ENCODE peak calls at places on chromosomes 4 and X, in seven cellular contexts. I is GM23248; R is CD4-positive, CD25-positive, alpha-beta regulatory T cell; X is adrenal gland; T is sigmoid colon; O is right lobe of liver; Z is neuronal stem cell. L is an unnamed sample. For H3K4me1, the result is how much of the 10 kb centered on the place peaks cover.

GRCh38 chrX:19852014-19853005 is 35.1 kb downstream of the SH3KBP1 start:
- DNase-seq in I (peak), R (no peak), X (peak), T (peak), O (no peak), Z (no peak), L (no peak)

GRCh38 chr4:8355306-8355705 is 85.2 kb downstream of the ACOX3 start:
- DNase-seq in I (no peak), R (no peak), X (no peak), T (no peak), O (no peak), Z (no peak), L (no peak)

GRCh38 chrX:144681501-144681900 is 565.8 kb upstream of the SPANXN1 start:
- DNase-seq in I (no peak), R (no peak), X (no peak), T (no peak), O (no peak), Z (no peak), L (no peak)

GRCh38 chr4:55512922-55513571 is 33.7 kb downstream of the CLOCK start:
- DNase-seq in I (no peak), R (no peak), X (no peak), T (no peak), O (no peak), Z (no peak), L (no peak)

GRCh38 chr4:41442818-41443217 is 95.1 kb upstream of the LIMCH1 start:
- DNase-seq in I (no peak), R (no peak), X (no peak), T (no peak), O (no peak), Z (no peak), L (no peak)

GRCh38 chrX:105463483-105463882 is 243.0 kb upstream of the TEX13A start:
- DNase-seq in I (no peak), R (no peak), X (no peak), T (no peak), O (no peak), Z (no peak), L (no peak)

GRCh38 chr4:6929735-6930464 is 20.3 kb downstream of the TBC1D14 start:
- DNase-seq in I (no peak), R (no peak), X (no peak), T (no peak), O (no peak), Z (no peak), L (peak)

GRCh38 chrX:68895339-68896250 is 66.8 kb downstream of the EFNB1 start:
- DNase-seq in I (peak), R (no peak), X (peak), T (peak), O (no peak), Z (no peak), L (no peak)

GRCh38 chrX:31708116-31708515 is 636.3 kb upstream of the FTHL17 start:
- DNase-seq in I (no peak), R (no peak), X (no peak), T (no peak), O (no peak), Z (no peak), L (no peak)

GRCh38 chr4:67320645-67321044 is 224.7 kb downstream of the CENPC start:
- DNase-seq in I (peak), R (no peak), X (no peak), T (no peak), O (no peak), Z (no peak), L (no peak)

GRCh38 chr4:120557372-120557771 is 365.2 kb downstream of the PRDM5 start:
- DNase-seq in I (peak), R (no peak), X (no peak), T (no peak), O (no peak), Z (no peak), L (no peak)

GRCh38 chrX:2894885-2895292 is 34.2 kb downstream of the ARSD start:
- DNase-seq in I (no peak), R (no peak), X (peak), T (peak), O (no peak), Z (no peak), L (no peak)

GRCh38 chr4:27003602-27004238 is 143.1 kb downstream of the STIM2 start:
- DNase-seq in I (peak), R (no peak), X (no peak), T (no peak), O (no peak), Z (no peak), L (no peak)

GRCh38 chrX:103830848-103831247 is 1.2 kb downstream of the RAB9B start:
- DNase-seq in I (no peak), R (no peak), X (no peak), T (no peak), O (no peak), Z (no peak), L (no peak)

GRCh38 chrX:150779367-150779766 is 86.2 kb downstream of the MTMR1 start:
- DNase-seq in I (no peak), R (no peak), X (no peak), T (no peak), O (no peak), Z (no peak), L (no peak)

GRCh38 chr4:178599521-178599920 is 1157.3 kb upstream of the AGA start:
- DNase-seq in I (no peak), R (no peak), X (no peak), T (no peak), O (no peak), Z (no peak), L (no peak)

GRCh38 chr4:178602833-178603232 is 1160.6 kb upstream of the AGA start:
- DNase-seq in I (no peak), R (no peak), X (no peak), T (no peak), O (no peak), Z (no peak), L (no peak)

DNA sequence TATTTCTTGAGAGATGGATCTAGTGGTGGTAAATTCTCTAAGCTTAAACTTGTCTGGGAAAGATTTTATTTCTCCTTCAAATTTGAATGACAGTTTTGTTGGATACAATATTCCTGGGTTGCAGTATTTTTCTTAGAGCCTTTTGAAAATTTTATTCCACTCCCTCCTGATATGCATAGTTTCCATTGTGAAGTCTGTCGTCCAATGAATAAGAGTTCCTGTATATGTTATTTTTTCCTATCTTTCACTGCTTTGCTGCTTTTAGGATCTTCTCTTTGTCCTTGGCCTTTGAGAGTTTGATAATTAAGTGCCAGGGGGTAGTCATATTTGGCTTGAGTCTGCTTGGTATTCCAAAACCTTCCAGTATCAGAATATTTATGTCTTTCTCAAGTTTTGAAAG is 1156.4 kb upstream of the AGA start:
- DNase-seq in I (no peak), R (no peak), X (no peak), T (no peak), O (no peak), Z (no peak), L (no peak)
- H3K4me1 ChIP-seq in I (under half), R (under half), X (under half), T (under half), O (under half), Z (under half), L (under half)

GRCh38 chr4:54061873-54062272 is 2.5 kb downstream of the CHIC2 start:
- DNase-seq in I (no peak), R (no peak), X (no peak), T (no peak), O (no peak), Z (no peak), L (no peak)
- H3K4me1 ChIP-seq in I (half or more), R (half or more), X (half or more), T (half or more), O (under half), Z (under half), L (under half)

GRCh38 chr4:143357161-143357845 is 20.6 kb downstream of the GAB1 start:
- DNase-seq in I (no peak), R (no peak), X (no peak), T (no peak), O (no peak), Z (no peak), L (no peak)

GRCh38 chr4:143359794-143360193 is 23.1 kb downstream of the GAB1 start:
- DNase-seq in I (no peak), R (no peak), X (no peak), T (no peak), O (no peak), Z (no peak), L (no peak)

GRCh38 chr4:143360838-143361237 is 24.2 kb downstream of the GAB1 start:
- DNase-seq in I (peak), R (no peak), X (no peak), T (no peak), O (no peak), Z (no peak), L (no peak)

GRCh38 chr4:143358419-143358818 is 21.7 kb downstream of the GAB1 start:
- DNase-seq in I (no peak), R (no peak), X (no peak), T (no peak), O (no peak), Z (no peak), L (no peak)

DNA sequence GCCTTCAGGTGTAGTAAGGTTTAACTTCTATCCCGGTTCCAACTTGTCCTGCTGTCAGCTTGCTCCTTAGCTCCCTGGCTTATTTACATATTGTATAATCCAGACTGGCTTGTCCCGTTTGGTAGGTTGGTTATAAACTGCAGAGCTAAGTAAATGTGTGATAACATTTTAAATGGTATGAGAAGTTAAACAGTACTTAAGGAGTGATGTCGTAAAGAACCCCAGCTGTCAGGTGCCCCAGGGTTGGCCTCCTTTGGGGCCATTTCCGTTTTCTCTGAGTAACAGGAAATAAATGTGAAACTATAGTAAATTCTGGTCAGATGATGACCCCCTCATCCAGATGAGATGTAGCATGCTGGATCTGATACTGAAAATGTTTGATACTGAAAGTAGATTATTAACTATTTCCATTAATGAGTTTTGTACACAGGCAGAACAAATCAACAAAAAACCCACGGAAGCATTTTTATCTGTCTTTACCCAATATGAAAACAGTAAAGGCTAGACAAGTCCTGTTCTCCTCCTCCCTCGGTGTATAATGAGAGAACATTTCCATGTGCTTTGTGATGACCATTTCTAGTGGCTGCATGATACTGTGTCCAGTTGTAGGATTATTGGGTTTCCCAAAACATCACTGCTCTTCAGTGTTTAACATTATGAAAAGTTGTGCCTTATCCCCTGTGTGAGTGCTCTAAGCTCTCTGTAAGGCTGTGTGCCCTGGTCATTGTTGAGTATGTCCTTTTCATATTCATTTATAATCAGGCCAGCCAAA is 22.4 kb downstream of the GAB1 start:
- DNase-seq in I (peak), R (no peak), X (peak), T (no peak), O (no peak), Z (no peak), L (peak)
- H3K4me1 ChIP-seq in I (under half), R (under half), X (half or more), T (half or more), O (under half), Z (under half), L (half or more)

DNA sequence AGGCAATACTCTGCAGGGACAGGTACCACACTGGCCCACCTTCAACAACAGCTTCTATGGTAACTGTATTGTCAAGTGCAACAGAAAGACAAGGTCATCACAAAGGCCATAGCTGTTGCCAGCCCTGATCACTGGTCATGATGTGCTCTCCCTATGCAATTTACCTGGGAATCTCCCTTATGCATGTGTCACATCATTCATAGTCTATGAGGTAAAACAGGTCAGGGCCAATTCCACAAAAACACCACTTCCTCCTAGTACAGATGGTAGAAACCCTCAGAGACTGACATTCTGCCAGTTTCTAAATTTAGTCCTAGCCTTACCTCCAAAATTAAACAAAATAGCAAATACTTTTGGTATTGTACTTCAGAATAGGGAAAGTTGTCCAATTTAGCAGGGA is 132.8 kb downstream of the MGST2 start:
- DNase-seq in I (no peak), R (no peak), X (no peak), T (no peak), O (no peak), Z (no peak), L (no peak)
- H3K4me1 ChIP-seq in I (under half), R (under half), X (under half), T (under half), O (under half), Z (under half), L (under half)

GRCh38 chr4:145533011-145533410 is 51.4 kb downstream of the SMAD1 start:
- DNase-seq in I (peak), R (no peak), X (no peak), T (no peak), O (no peak), Z (no peak), L (no peak)

GRCh38 chr4:145535202-145535601 is 53.5 kb downstream of the SMAD1 start:
- DNase-seq in I (no peak), R (no peak), X (no peak), T (no peak), O (no peak), Z (no peak), L (no peak)

GRCh38 chr4:145539677-145540076 is 58.0 kb downstream of the SMAD1 start:
- DNase-seq in I (no peak), R (no peak), X (no peak), T (no peak), O (no peak), Z (no peak), L (no peak)

GRCh38 chr4:145538636-145539035 is 57.0 kb downstream of the SMAD1 start:
- DNase-seq in I (no peak), R (no peak), X (no peak), T (no peak), O (no peak), Z (no peak), L (no peak)

GRCh38 chr4:145536044-145536443 is 54.4 kb downstream of the SMAD1 start:
- DNase-seq in I (no peak), R (no peak), X (no peak), T (no peak), O (no peak), Z (no peak), L (no peak)
- H3K4me1 ChIP-seq in I (under half), R (under half), X (under half), T (under half), O (under half), Z (under half), L (under half)

GRCh38 chr4:2259036-2259540 is 2.8 kb downstream of the MXD4 start:
- DNase-seq in I (no peak), R (no peak), X (peak), T (peak), O (peak), Z (no peak), L (peak)
- H3K4me1 ChIP-seq in I (under half), R (under half), X (half or more), T (half or more), O (under half), Z (under half), L (under half)

DNA sequence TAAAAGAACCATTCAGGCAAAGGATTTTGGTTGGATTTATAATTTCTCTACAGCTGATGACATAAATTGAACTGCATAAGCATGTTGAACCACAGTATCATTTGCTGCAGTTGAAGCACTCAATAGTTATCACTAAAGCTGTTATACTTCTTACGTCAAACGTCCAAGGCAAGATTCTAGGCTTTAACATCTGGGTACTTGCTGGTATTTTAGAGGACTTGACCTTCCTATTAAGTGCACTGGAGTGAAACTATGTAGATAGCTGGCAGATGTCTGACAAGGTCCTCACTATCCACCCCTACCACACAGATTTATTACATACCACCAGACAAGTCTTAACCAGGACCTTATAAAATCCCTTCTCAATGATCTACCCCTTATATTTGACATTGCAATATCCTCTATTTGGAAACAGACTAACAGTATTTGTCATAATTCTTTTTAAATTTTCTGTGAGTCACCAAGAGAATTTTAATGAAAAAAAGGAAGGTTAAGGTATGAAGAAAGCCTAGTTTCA is 78.8 kb downstream of the PDGFC start:
- DNase-seq in I (peak), R (no peak), X (no peak), T (no peak), O (no peak), Z (no peak), L (no peak)
- H3K4me1 ChIP-seq in I (under half), R (under half), X (under half), T (under half), O (under half), Z (under half), L (under half)

DNA sequence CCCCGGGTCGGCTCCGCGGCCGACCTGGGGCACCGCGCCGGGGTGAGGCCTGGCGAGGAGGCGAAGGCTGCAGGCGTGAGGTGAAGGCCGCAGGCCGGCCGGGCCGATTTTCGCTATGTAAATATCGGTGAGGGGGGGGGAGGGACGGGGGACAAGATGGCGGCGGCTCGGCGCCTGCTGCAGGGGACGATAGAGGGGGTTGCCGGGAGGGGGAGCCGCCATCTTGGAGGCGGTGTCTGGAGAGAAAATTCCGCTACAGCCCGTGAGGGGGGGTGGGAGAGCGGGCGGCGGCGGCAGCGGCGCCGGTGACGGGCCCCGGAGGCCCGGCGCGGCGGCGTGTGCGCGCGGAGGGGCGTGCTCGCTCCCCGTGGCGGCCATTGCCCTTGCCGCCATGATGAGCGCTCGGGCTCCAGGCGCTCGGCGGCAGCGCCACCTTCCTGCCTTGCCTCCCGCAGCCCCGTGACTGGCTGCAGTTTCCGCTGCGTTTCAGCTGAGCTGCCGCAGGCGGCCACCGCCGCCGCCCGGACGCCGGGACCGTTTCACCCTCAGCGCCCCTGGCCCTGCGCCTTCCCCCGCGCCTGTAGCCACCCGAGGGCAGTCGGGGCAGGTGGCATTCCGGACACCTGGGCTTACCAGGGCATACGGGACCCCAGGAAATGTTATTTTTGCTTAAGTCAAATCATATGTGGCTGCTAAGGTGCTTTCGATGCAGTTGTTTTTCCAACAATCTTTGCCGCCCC is 692 bp downstream of the ZFX start:
- DNase-seq in I (peak), R (peak), X (peak), T (peak), O (peak), Z (peak), L (peak)
- H3K4me1 ChIP-seq in I (half or more), R (half or more), X (half or more), T (half or more), O (under half), Z (under half), L (under half)